ENCODE peak calls at places on chromosome 15, in five cellular contexts. O, E, Y, F and C are unnamed samples.

GRCh38 chr15:89068325-89068784 is 19.9 kb upstream of the ABHD2 start:
- DNase-seq in F (peak; percentile 40), O (peak; percentile 52), Y (peak; percentile 11), E (no peak), C (no peak)

GRCh38 chr15:28456476-28457395 is 76.0 kb downstream of the GOLGA8G start:
- DNase-seq in F (no peak), Y (no peak), O (no peak), E (no peak), C (no peak)

GRCh38 chr15:55741592-55742497 is 1.1 kb downstream of the PRTG start:
- DNase-seq in F (no peak), Y (peak; percentile 50), O (no peak), E (no peak), C (no peak)

GRCh38 chr15:63497642-63498100 is 6.7 kb upstream of the USP3 start:
- DNase-seq in Y (no peak), F (no peak), E (peak; percentile 54), O (no peak), C (no peak)

GRCh38 chr15:63381301-63382192 is at the start of gene CA12:
- DNase-seq in E (no peak), Y (peak; percentile 24), O (no peak), F (no peak), C (no peak)

GRCh38 chr15:60135961-60136360 is 131.8 kb downstream of the FOXB1 start:
- DNase-seq in Y (no peak), E (no peak), O (no peak), F (no peak), C (no peak)

GRCh38 chr15:59115047-59115446 is 10.1 kb downstream of the CCNB2 start:
- DNase-seq in O (no peak), Y (no peak), F (no peak), E (no peak), C (no peak)

GRCh38 chr15:67433495-67434099 is 87.3 kb upstream of the C15orf61 start:
- DNase-seq in E (no peak), O (peak; percentile 26), Y (peak; percentile 67), F (no peak), C (no peak)

GRCh38 chr15:23569513-23569912 is 4.0 kb downstream of the MKRN3 start:
- DNase-seq in F (no peak), E (no peak), O (no peak), Y (no peak), C (no peak)

GRCh38 chr15:67108122-67108871 is 42.9 kb downstream of the SMAD3 start:
- DNase-seq in E (no peak), Y (no peak), F (no peak), O (no peak), C (no peak)

GRCh38 chr15:83837946-83838571 is 184.1 kb downstream of the ADAMTSL3 start:
- DNase-seq in E (no peak), F (no peak), Y (peak; percentile 76), O (peak; percentile 1), C (peak; percentile 19)

GRCh38 chr15:95511680-95512079 is 818.8 kb upstream of the NR2F2 start:
- DNase-seq in F (no peak), Y (no peak), E (no peak), O (no peak), C (no peak)

GRCh38 chr15:90465140-90465929 is 64.4 kb upstream of the CRTC3 start:
- DNase-seq in Y (peak; percentile 39), E (no peak), F (no peak), O (no peak), C (no peak)

GRCh38 chr15:87816811-87817210 is 439.7 kb downstream of the NTRK3 start:
- DNase-seq in F (no peak), E (no peak), O (no peak), Y (no peak), C (no peak)

GRCh38 chr15:74199293-74199645 is 3.3 kb downstream of the STRA6 start:
- DNase-seq in E (no peak), F (no peak), O (no peak), Y (no peak), C (no peak)

GRCh38 chr15:72585659-72586058 is 68.8 kb upstream of the GOLGA6B start:
- DNase-seq in O (no peak), F (no peak), Y (peak; percentile 24), E (no peak), C (no peak)

GRCh38 chr15:89335289-89336041 is 841 bp upstream of the POLG start:
- DNase-seq in E (no peak), F (no peak), Y (no peak), O (no peak), C (no peak)